ENCODE peak calls at places on chromosomes 4 and X, in eight cellular contexts. One of them, this sample, is unnamed.

GRCh38 chrX:105471597-105471996 is 251.1 kb upstream of the TEX13A start:
- DNase-seq in H9: no peak
- DNase-seq in GM23248: no peak
- DNase-seq in SK-N-SH: no peak
- DNase-seq in HCT116: no peak
- DNase-seq in keratinocyte: no peak
- DNase-seq in mesendoderm: no peak
- DNase-seq in fibroblast of lung: no peak
- DNase-seq in this sample: no peak

GRCh38 chrX:111052478-111052877 is 43.5 kb upstream of the PAK3 start:
- DNase-seq in fibroblast of lung: peak; percentile 31
- DNase-seq in HCT116: no peak
- DNase-seq in GM23248: no peak
- DNase-seq in SK-N-SH: no peak
- DNase-seq in mesendoderm: no peak
- DNase-seq in H9: no peak
- DNase-seq in keratinocyte: no peak
- DNase-seq in this sample: no peak

GRCh38 chr4:36024901-36025610 is 219.3 kb downstream of the ARAP2 start:
- DNase-seq in mesendoderm: peak; percentile 27
- DNase-seq in GM23248: no peak
- DNase-seq in HCT116: peak; percentile 28
- DNase-seq in fibroblast of lung: no peak
- DNase-seq in keratinocyte: peak; percentile 5
- DNase-seq in H9: no peak
- DNase-seq in SK-N-SH: no peak
- DNase-seq in this sample: no peak

GRCh38 chr4:76306882-76307669 is 543 bp downstream of the STBD1 start:
- DNase-seq in H9: peak; percentile 70
- DNase-seq in HCT116: no peak
- DNase-seq in GM23248: peak; percentile 90
- DNase-seq in fibroblast of lung: peak; percentile 55
- DNase-seq in SK-N-SH: peak; percentile 77
- DNase-seq in mesendoderm: peak; percentile 79
- DNase-seq in keratinocyte: no peak
- DNase-seq in this sample: peak; percentile 19

GRCh38 chrX:10755477-10756334 is 135.3 kb upstream of the MID1 start:
- DNase-seq in SK-N-SH: no peak
- DNase-seq in HCT116: no peak
- DNase-seq in GM23248: peak; percentile 67
- DNase-seq in H9: peak; percentile 68
- DNase-seq in keratinocyte: no peak
- DNase-seq in fibroblast of lung: peak; percentile 91
- DNase-seq in mesendoderm: peak; percentile 95
- DNase-seq in this sample: peak; percentile 58

GRCh38 chr4:143711543-143712159 is 11.2 kb upstream of the FREM3 start:
- DNase-seq in H9: peak; percentile 54
- DNase-seq in HCT116: no peak
- DNase-seq in mesendoderm: peak; percentile 50
- DNase-seq in SK-N-SH: no peak
- DNase-seq in fibroblast of lung: no peak
- DNase-seq in keratinocyte: no peak
- DNase-seq in GM23248: no peak
- DNase-seq in this sample: no peak

GRCh38 chr4:176579233-176579632 is 213.5 kb downstream of the VEGFC start:
- DNase-seq in HCT116: no peak
- DNase-seq in fibroblast of lung: no peak
- DNase-seq in H9: no peak
- DNase-seq in SK-N-SH: no peak
- DNase-seq in keratinocyte: no peak
- DNase-seq in mesendoderm: peak; percentile 20
- DNase-seq in GM23248: no peak
- DNase-seq in this sample: no peak

GRCh38 chrX:149903889-149904748 is 23.1 kb downstream of the MAGEA8 start:
- DNase-seq in GM23248: peak; percentile 33
- DNase-seq in H9: no peak
- DNase-seq in keratinocyte: no peak
- DNase-seq in SK-N-SH: no peak
- DNase-seq in mesendoderm: peak; percentile 66
- DNase-seq in fibroblast of lung: peak; percentile 1
- DNase-seq in HCT116: no peak
- DNase-seq in this sample: peak; percentile 1

GRCh38 chr4:19700951-19701350 is 550.8 kb upstream of the SLIT2 start:
- DNase-seq in GM23248: peak; percentile 44
- DNase-seq in H9: no peak
- DNase-seq in SK-N-SH: no peak
- DNase-seq in fibroblast of lung: peak; percentile 65
- DNase-seq in HCT116: no peak
- DNase-seq in mesendoderm: no peak
- DNase-seq in keratinocyte: no peak
- DNase-seq in this sample: peak; percentile 19

GRCh38 chrX:42739258-42739657 is 38.7 kb downstream of the PPP1R2C start:
- DNase-seq in fibroblast of lung: peak; percentile 8
- DNase-seq in GM23248: no peak
- DNase-seq in H9: no peak
- DNase-seq in HCT116: no peak
- DNase-seq in mesendoderm: no peak
- DNase-seq in keratinocyte: no peak
- DNase-seq in SK-N-SH: no peak
- DNase-seq in this sample: peak; percentile 73

GRCh38 chr4:107379054-107379869 is 340.8 kb downstream of the PAPSS1 start:
- DNase-seq in fibroblast of lung: peak; percentile 59
- DNase-seq in H9: no peak
- DNase-seq in GM23248: peak; percentile 48
- DNase-seq in mesendoderm: peak; percentile 39
- DNase-seq in SK-N-SH: no peak
- DNase-seq in keratinocyte: no peak
- DNase-seq in HCT116: no peak
- DNase-seq in this sample: peak; percentile 11

GRCh38 chr4:59869056-59869455 is 1331.1 kb upstream of the ADGRL3 start:
- DNase-seq in fibroblast of lung: no peak
- DNase-seq in HCT116: no peak
- DNase-seq in SK-N-SH: no peak
- DNase-seq in mesendoderm: no peak
- DNase-seq in H9: no peak
- DNase-seq in keratinocyte: no peak
- DNase-seq in GM23248: no peak
- DNase-seq in this sample: no peak

GRCh38 chr4:176875441-176875930 is 82.8 kb upstream of the VEGFC start:
- DNase-seq in fibroblast of lung: no peak
- DNase-seq in GM23248: peak; percentile 40
- DNase-seq in HCT116: no peak
- DNase-seq in H9: no peak
- DNase-seq in mesendoderm: no peak
- DNase-seq in keratinocyte: no peak
- DNase-seq in SK-N-SH: no peak
- DNase-seq in this sample: no peak

GRCh38 chrX:109199726-109200125 is 282.2 kb downstream of the GUCY2F start:
- DNase-seq in SK-N-SH: no peak
- DNase-seq in GM23248: peak; percentile 70
- DNase-seq in fibroblast of lung: peak; percentile 25
- DNase-seq in mesendoderm: no peak
- DNase-seq in H9: no peak
- DNase-seq in keratinocyte: no peak
- DNase-seq in HCT116: no peak
- DNase-seq in this sample: no peak

GRCh38 chrX:114051667-114052315 is 532.1 kb upstream of the HTR2C start:
- DNase-seq in mesendoderm: no peak
- DNase-seq in H9: no peak
- DNase-seq in HCT116: no peak
- DNase-seq in GM23248: no peak
- DNase-seq in fibroblast of lung: no peak
- DNase-seq in keratinocyte: no peak
- DNase-seq in SK-N-SH: no peak
- DNase-seq in this sample: no peak

GRCh38 chrX:11770320-11770719 is 12.3 kb downstream of the MSL3 start:
- DNase-seq in HCT116: peak; percentile 22
- DNase-seq in H9: peak; percentile 41
- DNase-seq in SK-N-SH: peak; percentile 74
- DNase-seq in GM23248: peak; percentile 61
- DNase-seq in mesendoderm: peak; percentile 53
- DNase-seq in keratinocyte: peak; percentile 32
- DNase-seq in fibroblast of lung: peak; percentile 40
- DNase-seq in this sample: peak; percentile 51

GRCh38 chr4:79588679-79589078 is 180.7 kb upstream of the GK2 start:
- DNase-seq in SK-N-SH: no peak
- DNase-seq in H9: no peak
- DNase-seq in GM23248: peak; percentile 38
- DNase-seq in mesendoderm: no peak
- DNase-seq in keratinocyte: no peak
- DNase-seq in fibroblast of lung: peak; percentile 6
- DNase-seq in HCT116: no peak
- DNase-seq in this sample: no peak

GRCh38 chrX:67290489-67291220 is 253.2 kb upstream of the AR start:
- DNase-seq in mesendoderm: no peak
- DNase-seq in HCT116: no peak
- DNase-seq in SK-N-SH: no peak
- DNase-seq in keratinocyte: no peak
- DNase-seq in H9: no peak
- DNase-seq in GM23248: no peak
- DNase-seq in fibroblast of lung: no peak
- DNase-seq in this sample: no peak

GRCh38 chr4:6916587-6917444 is 7.2 kb downstream of the TBC1D14 start:
- DNase-seq in H9: no peak
- DNase-seq in GM23248: peak; percentile 21
- DNase-seq in HCT116: peak; percentile 34
- DNase-seq in fibroblast of lung: peak; percentile 41
- DNase-seq in keratinocyte: peak; percentile 26
- DNase-seq in SK-N-SH: no peak
- DNase-seq in mesendoderm: peak; percentile 61
- DNase-seq in this sample: peak; percentile 20

GRCh38 chr4:149914521-149915115 is 99.0 kb upstream of the IQCM start:
- DNase-seq in keratinocyte: no peak
- DNase-seq in H9: peak; percentile 62
- DNase-seq in HCT116: peak; percentile 52
- DNase-seq in SK-N-SH: peak; percentile 69
- DNase-seq in GM23248: peak; percentile 73
- DNase-seq in fibroblast of lung: peak; percentile 51
- DNase-seq in mesendoderm: peak; percentile 64
- DNase-seq in this sample: peak; percentile 65

GRCh38 chr4:182648766-182649165 is 268.4 kb downstream of the DCTD start:
- DNase-seq in H9: no peak
- DNase-seq in HCT116: no peak
- DNase-seq in GM23248: no peak
- DNase-seq in keratinocyte: no peak
- DNase-seq in SK-N-SH: no peak
- DNase-seq in mesendoderm: no peak
- DNase-seq in fibroblast of lung: no peak
- DNase-seq in this sample: peak; percentile 75

GRCh38 chr4:38509551-38509950 is 154.4 kb upstream of the KLF3 start:
- DNase-seq in SK-N-SH: no peak
- DNase-seq in fibroblast of lung: no peak
- DNase-seq in HCT116: no peak
- DNase-seq in keratinocyte: no peak
- DNase-seq in GM23248: no peak
- DNase-seq in H9: no peak
- DNase-seq in mesendoderm: no peak
- DNase-seq in this sample: no peak

GRCh38 chrX:153401133-153401764 is at the start of gene PNMA6E:
- DNase-seq in keratinocyte: no peak
- DNase-seq in H9: no peak
- DNase-seq in fibroblast of lung: no peak
- DNase-seq in mesendoderm: peak; percentile 15
- DNase-seq in HCT116: no peak
- DNase-seq in GM23248: no peak
- DNase-seq in SK-N-SH: no peak
- DNase-seq in this sample: no peak

GRCh38 chr4:37389967-37390580 is 145.5 kb downstream of the NWD2 start:
- DNase-seq in SK-N-SH: peak; percentile 16
- DNase-seq in H9: no peak
- DNase-seq in mesendoderm: peak; percentile 71
- DNase-seq in keratinocyte: no peak
- DNase-seq in GM23248: peak; percentile 57
- DNase-seq in HCT116: peak; percentile 48
- DNase-seq in fibroblast of lung: peak; percentile 26
- DNase-seq in this sample: peak; percentile 61
- H3K4me2 ChIP-seq in SK-N-SH: peak overlapping the region; percentile 77
- H3K4me2 ChIP-seq in H9: no peak overlapping the region
- H3K4me2 ChIP-seq in mesendoderm: no peak overlapping the region
- H3K4me2 ChIP-seq in keratinocyte: no peak overlapping the region
- H3K4me2 ChIP-seq in GM23248: no peak overlapping the region
- H3K4me2 ChIP-seq in HCT116: peak overlapping the region; percentile 31
- H3K4me2 ChIP-seq in fibroblast of lung: no peak overlapping the region
- H3K4me2 ChIP-seq in this sample: no peak overlapping the region

DNA sequence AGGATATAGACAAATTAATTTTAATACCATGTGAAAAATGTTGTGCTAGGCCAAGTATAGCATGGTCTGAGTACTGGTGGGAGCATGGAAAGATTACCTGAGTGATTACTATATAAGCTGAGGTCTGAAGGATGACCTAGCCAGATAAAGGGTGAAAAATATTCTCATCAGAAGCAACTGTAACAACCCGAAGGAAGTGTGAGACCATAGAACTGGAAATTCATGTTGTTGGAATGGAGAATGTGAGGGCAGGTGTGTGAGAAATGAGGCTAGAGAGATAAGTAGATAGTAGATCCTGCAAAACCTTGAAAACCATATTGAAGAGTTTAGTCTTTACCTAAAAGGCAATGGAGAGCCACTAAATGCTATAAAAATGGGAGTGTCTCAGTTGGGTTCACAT is 71.5 kb downstream of the ARFIP1 start:
- DNase-seq in H9: no peak
- DNase-seq in SK-N-SH: no peak
- DNase-seq in GM23248: no peak
- DNase-seq in fibroblast of lung: no peak
- DNase-seq in keratinocyte: no peak
- DNase-seq in mesendoderm: no peak
- DNase-seq in HCT116: no peak
- DNase-seq in this sample: no peak
- H3K27ac ChIP-seq in H9: peak overlapping the region; percentile 100
- H3K27ac ChIP-seq in SK-N-SH: no peak overlapping the region
- H3K27ac ChIP-seq in GM23248: no peak overlapping the region
- H3K27ac ChIP-seq in fibroblast of lung: no peak overlapping the region
- H3K27ac ChIP-seq in keratinocyte: peak overlapping the region; percentile 60
- H3K27ac ChIP-seq in mesendoderm: peak overlapping the region; percentile 53
- H3K27ac ChIP-seq in HCT116: no peak overlapping the region
- H3K27ac ChIP-seq in this sample: no peak overlapping the region

DNA sequence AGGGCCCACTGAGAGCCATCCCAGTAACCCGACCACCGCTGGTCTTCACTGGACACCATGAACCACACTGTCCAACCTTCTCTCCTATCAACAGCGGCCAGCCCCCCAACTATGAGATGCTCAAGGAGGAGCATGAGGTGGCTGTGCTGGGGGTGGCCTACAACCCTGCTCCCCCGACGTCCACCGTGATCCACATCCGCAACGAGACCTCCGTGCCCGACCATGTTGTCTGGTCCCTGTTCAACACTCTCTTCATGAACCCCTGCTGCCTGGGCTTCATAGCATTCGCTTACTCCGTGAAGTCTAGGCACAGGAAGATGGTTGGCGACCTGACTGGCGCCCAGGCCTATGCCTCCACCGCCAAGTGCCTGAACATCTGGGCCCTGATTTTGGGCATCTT is 423.8 kb upstream of the EPHA5 start:
- DNase-seq in HCT116: no peak
- DNase-seq in SK-N-SH: no peak
- DNase-seq in H9: no peak
- DNase-seq in mesendoderm: no peak
- DNase-seq in GM23248: no peak
- DNase-seq in fibroblast of lung: no peak
- DNase-seq in keratinocyte: no peak
- DNase-seq in this sample: no peak
- H3K4me1 ChIP-seq in HCT116: no peaks in the 10 kb centered on the region
- H3K4me1 ChIP-seq in SK-N-SH: no peaks in the 10 kb centered on the region
- H3K4me1 ChIP-seq in H9: no peaks in the 10 kb centered on the region
- H3K4me1 ChIP-seq in mesendoderm: no peaks in the 10 kb centered on the region
- H3K4me1 ChIP-seq in GM23248: no peaks in the 10 kb centered on the region
- H3K4me1 ChIP-seq in fibroblast of lung: no peaks in the 10 kb centered on the region
- H3K4me1 ChIP-seq in keratinocyte: no peaks in the 10 kb centered on the region
- H3K4me1 ChIP-seq in this sample: no peaks in the 10 kb centered on the region

GRCh38 chr4:15375707-15376106 is 52.1 kb upstream of the C1QTNF7 start:
- DNase-seq in fibroblast of lung: no peak
- DNase-seq in SK-N-SH: no peak
- DNase-seq in H9: no peak
- DNase-seq in keratinocyte: no peak
- DNase-seq in GM23248: no peak
- DNase-seq in HCT116: no peak
- DNase-seq in mesendoderm: no peak
- DNase-seq in this sample: no peak
- H3K4me2 ChIP-seq in fibroblast of lung: peak overlapping the region; percentile 73
- H3K4me2 ChIP-seq in SK-N-SH: no peak overlapping the region
- H3K4me2 ChIP-seq in H9: no peak overlapping the region
- H3K4me2 ChIP-seq in keratinocyte: no peak overlapping the region
- H3K4me2 ChIP-seq in GM23248: no peak overlapping the region
- H3K4me2 ChIP-seq in HCT116: no peak overlapping the region
- H3K4me2 ChIP-seq in mesendoderm: no peak overlapping the region
- H3K4me2 ChIP-seq in this sample: no peak overlapping the region